ENCODE peak calls at places on chromosomes 13 and 19, in four cellular contexts. One of them, this sample, is unnamed.

GRCh38 chr13:113853518-113854237 is 10.2 kb downstream of the GAS6 start:
- DNase-seq in sigmoid colon: no peak
- DNase-seq in epithelial cell of proximal tubule: no peak
- DNase-seq in activated CD4-positive, alpha-beta T cell treated with anti-CD3 and anti-CD28 coated beads, Interleukin-2, amount 50 U/mL, for 48 hours: no peak
- DNase-seq in this sample: no peak

GRCh38 chr19:51821921-51822716 is 27.2 kb downstream of the FPR3 start:
- DNase-seq in sigmoid colon: no peak
- DNase-seq in epithelial cell of proximal tubule: no peak
- DNase-seq in activated CD4-positive, alpha-beta T cell treated with anti-CD3 and anti-CD28 coated beads, Interleukin-2, amount 50 U/mL, for 48 hours: no peak
- DNase-seq in this sample: no peak

GRCh38 chr13:77521194-77521593 is 14.3 kb upstream of the SCEL start:
- DNase-seq in sigmoid colon: no peak
- DNase-seq in epithelial cell of proximal tubule: peak
- DNase-seq in activated CD4-positive, alpha-beta T cell treated with anti-CD3 and anti-CD28 coated beads, Interleukin-2, amount 50 U/mL, for 48 hours: no peak
- DNase-seq in this sample: peak

GRCh38 chr13:44903596-44903995 is 85.7 kb downstream of the NUFIP1 start:
- DNase-seq in sigmoid colon: peak
- DNase-seq in epithelial cell of proximal tubule: no peak
- DNase-seq in activated CD4-positive, alpha-beta T cell treated with anti-CD3 and anti-CD28 coated beads, Interleukin-2, amount 50 U/mL, for 48 hours: no peak
- DNase-seq in this sample: no peak

GRCh38 chr19:4414144-4414799 is 11.8 kb downstream of the CHAF1A start:
- DNase-seq in sigmoid colon: no peak
- DNase-seq in epithelial cell of proximal tubule: no peak
- DNase-seq in activated CD4-positive, alpha-beta T cell treated with anti-CD3 and anti-CD28 coated beads, Interleukin-2, amount 50 U/mL, for 48 hours: no peak
- DNase-seq in this sample: no peak

GRCh38 chr19:29878973-29879654 is 62.9 kb upstream of the URI1 start:
- DNase-seq in sigmoid colon: no peak
- DNase-seq in epithelial cell of proximal tubule: no peak
- DNase-seq in activated CD4-positive, alpha-beta T cell treated with anti-CD3 and anti-CD28 coated beads, Interleukin-2, amount 50 U/mL, for 48 hours: no peak
- DNase-seq in this sample: no peak

GRCh38 chr13:25752957-25753540 is 298.8 kb downstream of the SHISA2 start:
- DNase-seq in sigmoid colon: no peak
- DNase-seq in epithelial cell of proximal tubule: no peak
- DNase-seq in activated CD4-positive, alpha-beta T cell treated with anti-CD3 and anti-CD28 coated beads, Interleukin-2, amount 50 U/mL, for 48 hours: no peak
- DNase-seq in this sample: no peak

GRCh38 chr13:100773923-100774641 is 99.5 kb upstream of the TMTC4 start:
- DNase-seq in sigmoid colon: no peak
- DNase-seq in epithelial cell of proximal tubule: no peak
- DNase-seq in activated CD4-positive, alpha-beta T cell treated with anti-CD3 and anti-CD28 coated beads, Interleukin-2, amount 50 U/mL, for 48 hours: no peak
- DNase-seq in this sample: no peak

GRCh38 chr13:76438050-76438449 is 448.2 kb downstream of the KCTD12 start:
- DNase-seq in sigmoid colon: no peak
- DNase-seq in epithelial cell of proximal tubule: no peak
- DNase-seq in activated CD4-positive, alpha-beta T cell treated with anti-CD3 and anti-CD28 coated beads, Interleukin-2, amount 50 U/mL, for 48 hours: no peak
- DNase-seq in this sample: no peak

GRCh38 chr13:19606737-19607136 is 26.7 kb upstream of the MPHOSPH8 start:
- DNase-seq in sigmoid colon: no peak
- DNase-seq in epithelial cell of proximal tubule: no peak
- DNase-seq in activated CD4-positive, alpha-beta T cell treated with anti-CD3 and anti-CD28 coated beads, Interleukin-2, amount 50 U/mL, for 48 hours: no peak
- DNase-seq in this sample: no peak

GRCh38 chr19:48484931-48485612 is 15.9 kb downstream of the CYTH2 start:
- DNase-seq in sigmoid colon: no peak
- DNase-seq in epithelial cell of proximal tubule: no peak
- DNase-seq in activated CD4-positive, alpha-beta T cell treated with anti-CD3 and anti-CD28 coated beads, Interleukin-2, amount 50 U/mL, for 48 hours: no peak
- DNase-seq in this sample: no peak